ENCODE peak calls at places on chromosomes 12 and 14, in five cellular contexts. R is RWPE1, E is chondrocyte, U is astrocyte of the spinal cord, F is thoracic aorta. H is an unnamed sample.
A peak's percentile ranks its signal among the peaks of the same experiment; 100 is the strongest.

GRCh38 chr12:124361074-124361965 is 66.4 kb downstream of the RFLNA start:
- DNase-seq in U (no peak), E (no peak), F (no peak), R (no peak), H (no peak)

GRCh38 chr14:75422169-75422568 is 5.7 kb upstream of the JDP2 start:
- DNase-seq in F (no peak), U (peak; percentile 44), R (peak; percentile 76), E (no peak), H (no peak)

GRCh38 chr14:60768602-60769001 is 34.0 kb downstream of the MNAT1 start:
- DNase-seq in F (no peak), E (no peak), R (no peak), U (no peak), H (no peak)

GRCh38 chr12:115374480-115375187 is 690.7 kb upstream of the TBX3 start:
- DNase-seq in R (no peak), F (no peak), E (no peak), U (no peak), H (no peak)

GRCh38 chr12:95574799-95575452 is 23.6 kb upstream of the USP44 start:
- DNase-seq in R (peak; percentile 62), U (peak; percentile 55), F (no peak), E (no peak), H (no peak)

GRCh38 chr12:104890463-104891096 is 67.5 kb downstream of the SLC41A2 start:
- DNase-seq in R (no peak), F (no peak), E (no peak), U (no peak), H (no peak)

GRCh38 chr14:64364907-64365306 is 23.2 kb upstream of the MTHFD1 start:
- DNase-seq in F (no peak), R (no peak), E (no peak), U (peak; percentile 26), H (peak; percentile 34)

GRCh38 chr14:32372154-32372553 is 43.1 kb downstream of the AKAP6 start:
- DNase-seq in E (no peak), F (no peak), R (peak; percentile 52), U (peak; percentile 97), H (no peak)

GRCh38 chr14:84646791-84647500 is 883.0 kb upstream of the FLRT2 start:
- DNase-seq in R (no peak), F (no peak), E (no peak), U (peak; percentile 62), H (no peak)

GRCh38 chr12:94175763-94176660 is 27.6 kb downstream of the PLXNC1 start:
- DNase-seq in F (no peak), R (no peak), U (no peak), E (no peak), H (no peak)

GRCh38 chr14:69043007-69043444 is 63.9 kb upstream of the ACTN1 start:
- DNase-seq in E (no peak), F (peak; percentile 33), R (no peak), U (no peak), H (no peak)

GRCh38 chr12:807041-807717 is 54.8 kb downstream of the WNK1 start:
- DNase-seq in R (no peak), U (no peak), F (no peak), E (no peak), H (no peak)

GRCh38 chr14:101188571-101188915 is 285.0 kb upstream of the RTL1 start:
- DNase-seq in E (no peak), R (no peak), U (no peak), F (no peak), H (no peak)

GRCh38 chr12:52867636-52868035 is 18.8 kb upstream of the KRT78 start:
- DNase-seq in F (no peak), R (peak; percentile 86), U (no peak), E (no peak), H (no peak)

GRCh38 chr12:55797068-55797467 is 20.5 kb downstream of the SARNP start:
- DNase-seq in U (peak; percentile 55), F (no peak), E (no peak), R (no peak), H (no peak)

GRCh38 chr12:27652174-27652763 is 44.0 kb upstream of the REP15 start:
- DNase-seq in U (peak; percentile 86), F (peak; percentile 45), E (no peak), R (peak; percentile 65), H (no peak)

GRCh38 chr12:2641209-2641608 is 153.6 kb upstream of the FKBP4 start:
- DNase-seq in F (no peak), E (no peak), R (no peak), U (peak; percentile 23), H (no peak)

GRCh38 chr12:49878021-49878420 is 25.7 kb downstream of the FAIM2 start:
- DNase-seq in E (no peak), R (no peak), U (no peak), F (no peak), H (no peak)
- TF ChIP-seq CTCF in E (no peak), R (no peak), U (no peak), F (no peak), H (no peak)

DNA sequence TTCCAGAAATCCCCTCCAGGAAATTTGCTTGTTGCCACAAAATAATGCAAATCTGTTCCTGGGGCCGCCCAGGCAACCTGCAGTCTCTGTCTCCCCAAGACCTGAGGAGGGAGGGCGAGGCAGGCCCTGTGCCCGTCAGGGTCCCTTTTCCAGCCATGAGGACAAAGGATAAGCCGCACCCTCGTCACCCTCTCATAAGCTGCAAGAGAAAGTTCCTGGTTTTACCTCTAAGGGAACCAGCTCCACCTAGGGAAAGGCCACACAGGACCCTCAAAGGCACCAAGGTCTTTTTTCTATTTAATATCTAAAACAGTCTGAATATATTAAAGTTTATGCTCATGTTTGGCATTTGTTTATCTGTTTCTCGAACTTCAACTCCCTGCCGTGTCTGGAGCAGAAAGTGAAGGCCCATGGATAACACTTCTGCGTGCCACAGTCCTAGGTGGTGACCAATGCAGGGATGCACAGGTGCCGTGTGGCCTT is 44.9 kb downstream of the PSMA6 start:
- DNase-seq in R (no peak), U (no peak), F (no peak), E (no peak), H (no peak)
- TF ChIP-seq CTCF in R (peak; percentile 11), U (no peak), F (no peak), E (no peak), H (no peak)

DNA sequence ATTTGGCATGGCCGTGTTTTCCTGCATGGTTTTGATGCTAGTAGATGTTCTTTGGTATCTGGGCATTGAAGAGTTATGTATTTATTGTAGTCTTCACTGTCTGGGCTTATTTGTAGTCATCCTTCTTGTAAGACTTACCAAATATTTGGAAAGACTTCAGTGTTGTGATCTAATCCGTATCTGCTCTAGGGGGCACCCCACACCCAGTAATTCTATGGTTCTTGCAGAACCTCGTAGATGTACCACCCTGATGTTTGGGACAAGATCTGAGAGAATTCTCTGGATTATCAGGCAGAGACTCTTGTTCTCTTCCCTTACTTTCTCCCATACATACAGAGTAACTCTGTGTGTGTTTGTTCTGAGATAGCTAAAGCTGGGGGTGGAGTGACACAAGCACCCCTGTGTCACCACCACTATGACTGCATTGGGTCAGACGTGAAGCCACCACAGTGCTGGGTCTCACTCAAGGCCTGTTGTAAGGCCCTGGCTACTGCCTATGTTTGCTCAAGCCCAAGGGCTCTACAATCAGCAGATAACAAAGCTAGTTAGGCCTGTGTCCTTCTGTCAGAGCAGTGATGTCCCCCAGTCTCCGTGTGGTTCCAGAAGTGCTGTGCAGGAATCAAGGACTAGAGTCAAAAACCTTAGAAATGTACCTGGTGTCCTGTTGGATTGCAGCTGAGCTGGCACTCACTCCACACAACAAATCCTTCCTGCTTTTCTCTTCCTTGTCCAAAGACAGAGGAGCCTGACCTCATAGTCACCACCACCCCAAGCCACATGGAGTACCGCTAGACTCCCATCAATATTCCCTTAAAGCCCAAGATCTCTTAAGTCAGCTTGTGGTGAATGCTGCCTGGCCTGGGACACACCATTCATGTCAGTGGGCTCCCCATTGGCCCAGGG is 9.5 kb downstream of the RDH16 start:
- DNase-seq in R (no peak), F (no peak), E (no peak), U (no peak), H (peak; percentile 63)
- TF ChIP-seq CTCF in R (no peak), F (no peak), E (no peak), U (no peak), H (no peak)

GRCh38 chr12:88153959-88154358 is 11.9 kb downstream of the TMTC3 start:
- DNase-seq in U (peak; percentile 76), R (peak; percentile 6), E (no peak), F (no peak), H (no peak)
- TF ChIP-seq CTCF in U (peak; percentile 27), R (peak; percentile 38), E (peak; percentile 95), F (peak; percentile 15), H (peak; percentile 61)

GRCh38 chr14:65599375-65599774 is 186.8 kb downstream of the FUT8 start:
- DNase-seq in U (no peak), R (no peak), E (no peak), F (no peak), H (no peak)

GRCh38 chr14:65604535-65604934 is 192.0 kb downstream of the FUT8 start:
- DNase-seq in F (no peak), R (no peak), E (no peak), U (no peak), H (no peak)

GRCh38 chr14:65600742-65601141 is 188.2 kb downstream of the FUT8 start:
- DNase-seq in U (no peak), F (no peak), R (no peak), E (no peak), H (no peak)

GRCh38 chr14:65604946-65605345 is 192.4 kb downstream of the FUT8 start:
- DNase-seq in F (no peak), U (peak; percentile 18), E (no peak), R (no peak), H (no peak)
- TF ChIP-seq CTCF in F (no peak), U (peak; percentile 17), E (peak; percentile 73), R (peak; percentile 13), H (peak; percentile 39)

GRCh38 chr12:121837680-121838079 is 21.0 kb downstream of the HPD start:
- DNase-seq in E (no peak), R (no peak), F (no peak), U (no peak), H (no peak)
- TF ChIP-seq CTCF in E (peak; percentile 48), R (no peak), F (no peak), U (no peak), H (peak; percentile 23)

DNA sequence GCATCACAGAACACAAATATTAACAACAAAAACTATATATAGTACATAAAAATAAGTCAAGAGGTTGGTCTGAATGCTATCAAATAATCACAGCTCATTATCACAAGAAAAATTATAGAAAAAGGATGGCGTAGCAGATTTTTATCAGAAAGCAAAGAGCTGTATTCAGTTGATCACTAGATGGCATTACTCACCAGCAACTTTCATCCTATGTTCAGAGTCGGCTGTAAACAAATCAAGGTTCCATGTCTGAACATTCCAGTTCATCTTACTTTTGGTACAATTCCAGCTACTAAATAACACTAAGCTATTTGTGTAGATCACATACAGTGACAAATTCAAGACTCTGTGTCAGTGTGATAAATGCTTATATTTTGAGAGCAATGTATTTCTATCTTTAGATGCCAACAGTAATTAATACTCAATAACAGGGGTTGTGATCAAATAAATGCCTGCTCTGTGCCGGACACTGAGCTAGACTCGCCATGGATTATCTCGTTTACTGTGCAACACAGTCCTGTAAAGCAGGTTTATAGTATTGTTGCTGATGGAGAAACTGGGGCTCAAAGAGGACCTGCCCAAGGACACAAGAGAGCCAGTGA is 30.1 kb downstream of the NRDE2 start:
- DNase-seq in F (no peak), R (peak; percentile 30), U (peak; percentile 67), E (no peak), H (no peak)
- TF ChIP-seq CTCF in F (peak; percentile 52), R (peak; percentile 53), U (peak; percentile 53), E (peak; percentile 84), H (peak; percentile 67)

GRCh38 chr14:70585221-70585620 is 15.2 kb downstream of the MED6 start:
- DNase-seq in U (no peak), F (no peak), E (no peak), R (no peak), H (no peak)
- TF ChIP-seq CTCF in U (peak; percentile 8), F (no peak), E (peak; percentile 29), R (no peak), H (peak; percentile 9)

GRCh38 chr12:54394986-54395385 is 10.5 kb upstream of the ZNF385A start:
- DNase-seq in F (no peak), R (no peak), E (no peak), U (no peak), H (no peak)
- TF ChIP-seq CTCF in F (no peak), R (no peak), E (no peak), U (no peak), H (no peak)

H was measured in osteocyte.